ENCODE peak calls at places on chromosomes 13 and 19, in four cellular contexts. N is K562, Q is GM12878, U is HepG2. R is an unnamed sample. For H3K79me2, the result is how much of the 10 kb centered on the place peaks cover.

GRCh38 chr13:114154476-114154875 is 22.1 kb upstream of the RASA3 start:
- DNase-seq in U (no peak), Q (no peak), N (no peak), R (no peak)

GRCh38 chr19:40726279-40726678 is 9.4 kb downstream of the ITPKC start:
- DNase-seq in Q (no peak), U (no peak), N (no peak), R (no peak)

GRCh38 chr13:48244159-48244558 is 11.2 kb downstream of the ITM2B start:
- DNase-seq in Q (no peak), U (no peak), N (no peak), R (no peak)

GRCh38 chr13:59345316-59345715 is 818.4 kb downstream of the DIAPH3 start:
- DNase-seq in U (no peak), Q (no peak), N (no peak), R (no peak)

GRCh38 chr13:51841732-51842131 is 3.2 kb downstream of the TMEM272 start:
- DNase-seq in Q (no peak), U (no peak), N (no peak), R (no peak)

GRCh38 chr13:52001120-52001731 is 10.0 kb downstream of the ATP7B start:
- DNase-seq in U (peak), N (peak), Q (no peak), R (peak)

GRCh38 chr13:30618186-30618937 is 642 bp downstream of the USPL1 start:
- DNase-seq in U (peak), N (peak), Q (no peak), R (no peak)

GRCh38 chr13:53042897-53043296 is 14.3 kb downstream of the OLFM4 start:
- DNase-seq in Q (no peak), U (no peak), N (no peak), R (no peak)

GRCh38 chr19:49847731-49848696 is 2.9 kb upstream of the PTOV1 start:
- DNase-seq in N (peak), U (no peak), Q (no peak), R (no peak)

GRCh38 chr19:55016017-55016416 is 22.0 kb downstream of the GP6 start:
- DNase-seq in U (no peak), Q (no peak), N (no peak), R (no peak)

GRCh38 chr19:55018216-55018615 is 19.8 kb downstream of the GP6 start:
- DNase-seq in U (no peak), N (no peak), Q (no peak), R (no peak)

GRCh38 chr19:55014714-55015113 is 23.4 kb downstream of the GP6 start:
- DNase-seq in Q (no peak), U (no peak), N (peak), R (no peak)

GRCh38 chr19:55015126-55015525 is 22.9 kb downstream of the GP6 start:
- DNase-seq in Q (no peak), U (no peak), N (no peak), R (no peak)

GRCh38 chr19:55018633-55019032 is 19.4 kb downstream of the GP6 start:
- DNase-seq in U (no peak), N (no peak), Q (no peak), R (no peak)
- H3K79me2 ChIP-seq in U (under half), N (half or more), Q (under half), R (half or more)

DNA sequence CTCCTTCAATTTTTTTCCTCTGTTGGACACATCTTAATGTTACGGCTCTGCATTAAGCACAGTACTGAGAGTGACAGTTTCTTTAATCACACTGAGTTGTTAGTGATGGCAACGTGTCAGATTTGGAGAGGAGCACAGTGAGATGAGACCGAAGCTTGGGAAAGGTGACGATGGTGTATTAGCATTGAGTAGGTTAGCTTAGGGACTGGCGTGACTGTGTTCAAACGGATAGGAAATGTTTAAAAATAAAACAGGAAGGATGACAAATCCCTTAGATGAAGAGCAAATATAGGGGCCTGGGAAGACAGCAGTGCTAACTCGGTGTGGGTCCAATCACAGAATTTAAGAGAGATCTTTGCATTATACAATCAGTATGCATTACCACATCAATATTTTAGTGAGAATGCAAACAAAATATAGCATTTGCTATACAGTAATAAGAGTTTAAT is 384.3 kb downstream of the HS6ST3 start:
- DNase-seq in Q (no peak), N (no peak), U (no peak), R (no peak)
- TF ChIP-seq JUNB in Q (no peak), N (no peak), U (no peak), R (no peak)

GRCh38 chr13:98965325-98965724 is 12.5 kb downstream of the DOCK9 start:
- DNase-seq in N (no peak), U (no peak), Q (no peak), R (no peak)
- H3K79me2 ChIP-seq in N (under half), U (under half), Q (under half), R (under half)

DNA sequence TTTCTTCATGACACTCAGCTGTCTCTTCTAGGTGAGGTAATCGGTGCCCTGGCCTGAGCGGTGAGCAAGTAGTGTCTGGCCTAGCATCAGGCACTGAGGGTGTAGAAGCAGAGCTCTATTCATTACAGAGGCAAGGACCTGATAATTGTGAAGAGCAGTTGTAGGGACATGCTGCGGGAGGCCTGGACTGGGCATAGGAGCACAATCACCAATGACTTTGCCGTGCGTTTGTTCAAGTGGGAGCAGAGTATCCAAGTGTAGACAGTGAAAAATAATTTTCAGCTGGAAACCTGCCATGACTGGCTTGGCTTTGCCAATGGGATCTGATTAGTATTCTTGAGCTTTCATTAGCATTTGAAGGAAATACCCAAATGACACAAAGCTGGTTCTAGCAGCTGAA is 32.1 kb upstream of the DCLK1 start:
- DNase-seq in U (no peak), Q (no peak), N (no peak), R (no peak)
- TF ChIP-seq JUNB in U (no peak), Q (no peak), N (no peak), R (no peak)

GRCh38 chr13:62960723-62961122 is 1545.1 kb upstream of the PCDH20 start:
- DNase-seq in U (no peak), Q (no peak), N (no peak), R (peak)
- H3K79me2 ChIP-seq in U (under half), Q (under half), N (under half), R (under half)

DNA sequence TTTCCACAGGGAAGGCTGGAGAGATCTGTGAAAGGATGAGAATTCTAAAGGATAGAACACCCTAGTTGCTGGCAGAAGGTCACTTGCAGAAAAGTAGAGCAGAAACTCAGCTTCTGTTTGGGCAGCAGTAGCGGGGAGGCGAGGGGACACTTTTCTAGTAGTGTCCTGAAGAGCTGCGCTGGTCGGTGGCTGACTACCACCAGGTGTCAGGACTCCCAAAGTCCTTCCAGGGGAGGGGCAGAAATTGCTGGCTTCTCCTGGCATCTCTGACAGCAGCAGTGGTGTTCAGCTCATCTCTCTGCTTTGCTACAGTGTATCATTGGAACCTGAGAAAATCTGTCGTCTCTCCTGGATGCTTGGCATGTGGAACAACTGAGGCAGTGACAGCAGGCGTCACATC is 120.9 kb downstream of the ZDHHC20 start:
- DNase-seq in N (no peak), U (peak), Q (no peak), R (peak)
- TF ChIP-seq JUNB in N (no peak), U (no peak), Q (no peak), R (no peak)

GRCh38 chr13:111213964-111214726 is 99.0 kb downstream of the ARHGEF7 start:
- DNase-seq in N (no peak), U (no peak), Q (no peak), R (peak)

GRCh38 chr13:111210488-111210887 is 95.4 kb downstream of the ARHGEF7 start:
- DNase-seq in N (no peak), Q (no peak), U (no peak), R (no peak)

GRCh38 chr13:111211789-111212516 is 96.8 kb downstream of the ARHGEF7 start:
- DNase-seq in N (no peak), U (no peak), Q (no peak), R (peak)

GRCh38 chr13:111210945-111211469 is 95.9 kb downstream of the ARHGEF7 start:
- DNase-seq in N (no peak), Q (no peak), U (no peak), R (no peak)

DNA sequence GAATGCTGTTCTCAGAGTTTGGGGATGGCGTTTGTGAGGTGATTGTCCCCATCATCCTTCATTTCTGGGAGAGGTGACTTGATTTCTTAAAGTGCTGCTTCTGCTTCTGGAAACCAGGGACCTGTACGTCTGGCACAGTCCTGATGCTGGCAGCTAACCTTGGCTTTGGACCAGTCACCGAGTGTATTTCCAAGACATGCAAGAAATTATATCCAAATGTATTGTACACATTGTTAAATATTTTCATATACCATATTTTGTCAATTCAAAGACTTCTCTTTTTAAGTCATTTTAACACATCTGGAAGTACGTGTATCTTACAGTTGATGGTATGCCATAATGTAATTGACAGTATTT is 97.4 kb downstream of the ARHGEF7 start:
- DNase-seq in U (no peak), N (no peak), Q (no peak), R (no peak)
- H3K79me2 ChIP-seq in U (half or more), N (under half), Q (half or more), R (half or more)

GRCh38 chr13:97043302-97043701 is 49.0 kb upstream of the OXGR1 start:
- DNase-seq in Q (no peak), N (no peak), U (no peak), R (no peak)
- TF ChIP-seq JUNB in Q (no peak), N (no peak), U (no peak), R (no peak)